ENCODE peak calls at places on chromosome 22, in four cellular contexts. O, L, A and U are unnamed samples.

GRCh38 chr22:19832476-19833108 is 22.1 kb downstream of the GNB1L start:
- DNase-seq in O (no peak), L (no peak), A (peak; percentile 22), U (no peak)

GRCh38 chr22:25729016-25729415 is 13.0 kb upstream of the MYO18B start:
- DNase-seq in O (no peak), L (no peak), A (no peak), U (no peak)

GRCh38 chr22:44179989-44180705 is 578 bp upstream of the PARVG start:
- DNase-seq in O (no peak), L (no peak), A (peak; percentile 17), U (no peak)

GRCh38 chr22:44710474-44711235 is 8.7 kb downstream of the PRR5 start:
- DNase-seq in O (no peak), L (no peak), A (no peak), U (no peak)

GRCh38 chr22:25777870-25778269 is 35.9 kb downstream of the MYO18B start:
- DNase-seq in O (no peak), L (peak; percentile 62), A (peak; percentile 71), U (no peak)

GRCh38 chr22:37735054-37735453 is 38.2 kb downstream of the TRIOBP start:
- DNase-seq in O (peak; percentile 23), L (no peak), A (no peak), U (no peak)

GRCh38 chr22:37033605-37034430 is 14.3 kb downstream of the MPST start:
- DNase-seq in O (no peak), L (no peak), A (no peak), U (no peak)

GRCh38 chr22:49507607-49508292 is 319.9 kb downstream of the BRD1 start:
- DNase-seq in O (no peak), L (no peak), A (no peak), U (no peak)

GRCh38 chr22:37608477-37609239 is at the start of gene GGA1:
- DNase-seq in O (peak; percentile 86), L (peak; percentile 99), A (peak; percentile 99), U (peak; percentile 97)